ENCODE peak calls at places on chromosomes 5 and 9, in ten cellular contexts. B is adrenal gland, X is bronchial epithelial cell, Z is ovary, W is breast epithelium, P is choroid plexus epithelial cell, H is mucosa of descending colon, O is uterus, V is HFF-Myc, M is lower lobe of right lung. U is an unnamed sample.

GRCh38 chr5:122429545-122430327 is 117.7 kb downstream of the SNCAIP start:
- DNase-seq in B (no peak), X (no peak), Z (no peak), W (no peak), P (no peak), H (no peak), O (no peak), V (no peak), M (no peak), U (no peak)

GRCh38 chr5:74075900-74076484 is 450.0 kb downstream of the ARHGEF28 start:
- DNase-seq in B (no peak), X (peak; percentile 74), Z (no peak), W (no peak), P (peak; percentile 70), H (no peak), O (no peak), V (no peak), M (no peak), U (no peak)

GRCh38 chr9:21710792-21711191 is 91.6 kb upstream of the MTAP start:
- DNase-seq in B (no peak), X (peak; percentile 79), Z (no peak), W (no peak), P (peak; percentile 19), H (no peak), O (no peak), V (no peak), M (no peak), U (peak; percentile 20)

GRCh38 chr9:38249587-38250210 is 142.8 kb upstream of the ALDH1B1 start:
- DNase-seq in B (no peak), X (no peak), Z (no peak), W (no peak), P (no peak), H (no peak), O (no peak), V (no peak), M (no peak), U (no peak)

GRCh38 chr5:102767864-102768263 is 12.8 kb downstream of the PAM start:
- DNase-seq in B (no peak), X (no peak), Z (no peak), W (no peak), P (no peak), H (no peak), O (no peak), V (no peak), M (no peak), U (no peak)

GRCh38 chr9:93680445-93681315 is 104.3 kb downstream of the PHF2 start:
- DNase-seq in B (peak; percentile 13), X (no peak), Z (no peak), W (no peak), P (no peak), H (no peak), O (peak; percentile 11), V (no peak), M (no peak), U (no peak)

GRCh38 chr5:134175874-134176522 is 752 bp downstream of the SKP1 start:
- DNase-seq in B (no peak), X (peak; percentile 19), Z (no peak), W (no peak), P (peak; percentile 39), H (no peak), O (no peak), V (no peak), M (no peak), U (peak; percentile 25)

GRCh38 chr5:4230531-4230904 is 634.9 kb downstream of the IRX1 start:
- DNase-seq in B (no peak), X (no peak), Z (no peak), W (no peak), P (no peak), H (no peak), O (no peak), V (no peak), M (no peak), U (no peak)

GRCh38 chr9:7403839-7404238 is 395.7 kb downstream of the DMAC1 start:
- DNase-seq in B (no peak), X (no peak), Z (no peak), W (no peak), P (no peak), H (no peak), O (no peak), V (no peak), M (no peak), U (no peak)

GRCh38 chr5:135426102-135427082 is 20.8 kb downstream of the DCANP1 start:
- DNase-seq in B (no peak), X (peak; percentile 68), Z (no peak), W (no peak), P (peak; percentile 82), H (no peak), O (no peak), V (peak; percentile 39), M (no peak), U (peak; percentile 67)

GRCh38 chr5:123089572-123089970 is 530 bp downstream of the PRDM6 start:
- DNase-seq in B (no peak), X (no peak), Z (peak; percentile 70), W (no peak), P (peak; percentile 55), H (no peak), O (no peak), V (no peak), M (no peak), U (peak; percentile 39)

GRCh38 chr9:134891016-134891589 is 10.5 kb downstream of the FCN2 start:
- DNase-seq in B (peak; percentile 12), X (no peak), Z (no peak), W (no peak), P (peak; percentile 6), H (no peak), O (no peak), V (no peak), M (no peak), U (no peak)

GRCh38 chr9:136525841-136526499 is 19.9 kb downstream of the NOTCH1 start:
- DNase-seq in B (no peak), X (no peak), Z (no peak), W (no peak), P (no peak), H (no peak), O (no peak), V (no peak), M (no peak), U (no peak)

GRCh38 chr5:40474250-40474649 is 205.5 kb upstream of the PTGER4 start:
- DNase-seq in B (no peak), X (no peak), Z (no peak), W (no peak), P (no peak), H (no peak), O (no peak), V (no peak), M (no peak), U (no peak)

GRCh38 chr5:74851684-74852353 is 14.4 kb downstream of the FAM169A start:
- DNase-seq in B (no peak), X (peak; percentile 50), Z (no peak), W (no peak), P (peak; percentile 44), H (no peak), O (no peak), V (peak; percentile 10), M (no peak), U (peak; percentile 64)

GRCh38 chr9:108125541-108125940 is 636.0 kb upstream of the KLF4 start:
- DNase-seq in B (no peak), X (no peak), Z (no peak), W (no peak), P (no peak), H (no peak), O (no peak), V (no peak), M (no peak), U (no peak)
- TF ChIP-seq CTCF in B (no peak), X (peak; percentile 32), Z (no peak), W (no peak), P (peak; percentile 54), H (no peak), O (no peak), V (peak; percentile 45), M (no peak), U (peak; percentile 36)

GRCh38 chr9:126261584-126262356 is 64.9 kb upstream of the MVB12B start:
- DNase-seq in B (no peak), X (no peak), Z (no peak), W (no peak), P (peak; percentile 9), H (no peak), O (no peak), V (no peak), M (no peak), U (peak; percentile 83)

GRCh38 chr9:126262738-126263137 is 63.9 kb upstream of the MVB12B start:
- DNase-seq in B (no peak), X (no peak), Z (no peak), W (no peak), P (no peak), H (no peak), O (no peak), V (no peak), M (no peak), U (no peak)
- H3K4me3 ChIP-seq in B (no peak overlapping the region), X (no peak overlapping the region), Z (no peak overlapping the region), W (no peak overlapping the region), P (no peak overlapping the region), H (no peak overlapping the region), O (no peak overlapping the region), V (no peak overlapping the region), M (no peak overlapping the region), U (no peak overlapping the region)

GRCh38 chr5:6525422-6525821 is 76.8 kb downstream of the UBE2QL1 start:
- DNase-seq in B (no peak), X (no peak), Z (no peak), W (no peak), P (no peak), H (no peak), O (no peak), V (no peak), M (no peak), U (no peak)
- TF ChIP-seq CTCF in B (no peak), X (no peak), Z (no peak), W (no peak), P (peak; percentile 7), H (no peak), O (no peak), V (no peak), M (no peak), U (no peak)

GRCh38 chr5:169978744-169979143 is 1.6 kb downstream of the INSYN2B start:
- DNase-seq in B (no peak), X (no peak), Z (no peak), W (no peak), P (no peak), H (no peak), O (no peak), V (no peak), M (no peak), U (no peak)

GRCh38 chr5:169979871-169980270 is 424 bp downstream of the INSYN2B start:
- DNase-seq in B (no peak), X (no peak), Z (no peak), W (no peak), P (peak; percentile 35), H (no peak), O (no peak), V (no peak), M (no peak), U (peak; percentile 31)

DNA sequence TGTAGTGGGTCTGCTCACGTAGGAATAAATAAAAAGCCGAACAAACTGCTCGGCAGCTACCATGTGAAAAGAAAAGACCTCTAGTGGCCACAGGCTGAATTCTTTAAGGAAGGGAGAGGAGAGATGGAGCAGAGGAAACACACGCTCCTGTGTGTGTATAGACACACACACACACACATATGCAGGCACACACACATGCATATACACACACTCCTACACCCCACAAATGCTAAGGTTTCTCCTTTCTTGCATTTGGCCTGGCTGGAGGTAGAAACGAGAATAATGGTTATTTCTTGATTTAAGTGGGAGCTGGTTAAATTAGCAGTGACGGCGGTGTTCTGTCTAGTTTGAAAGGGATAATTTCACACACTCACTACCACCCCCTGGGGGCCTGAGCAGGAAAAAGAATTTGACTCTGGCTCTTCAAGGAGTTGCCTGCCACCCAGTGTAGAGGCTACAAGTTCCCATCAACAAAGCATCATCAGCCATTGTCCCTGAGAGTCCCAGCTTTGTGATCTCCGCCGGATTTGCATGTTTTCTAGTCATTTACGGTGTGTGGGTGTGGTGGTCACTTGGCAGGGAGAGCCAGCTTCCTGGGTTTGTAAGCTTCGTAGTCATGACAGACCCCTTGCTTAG is at the start of gene INSYN2B:
- DNase-seq in B (peak; percentile 75), X (peak; percentile 81), Z (peak; percentile 59), W (peak; percentile 81), P (peak; percentile 94), H (no peak), O (peak; percentile 54), V (peak; percentile 84), M (peak; percentile 47), U (peak; percentile 92)
- H3K4me3 ChIP-seq in B (no peak within 1 kb of the TSS), X (peak within 1 kb of the TSS; percentile 21), Z (no peak within 1 kb of the TSS), W (no peak within 1 kb of the TSS), P (peak within 1 kb of the TSS; percentile 64), H (no peak within 1 kb of the TSS), O (peak within 1 kb of the TSS; percentile 10), V (peak within 1 kb of the TSS; percentile 48), M (peak within 1 kb of the TSS; percentile 18), U (peak within 1 kb of the TSS; percentile 62)